ENCODE peak calls at places on chromosome 15, in four cellular contexts. U is spleen; J is H1; E is CD8-positive, alpha-beta T cell. H is an unnamed sample. For H3K4me1, the result is how much of the 10 kb centered on the place peaks cover.

GRCh38 chr15:46460426-46460825 is 825.6 kb downstream of the SQOR start:
- DNase-seq in E (no peak), J (no peak), U (no peak), H (no peak)

GRCh38 chr15:72358532-72359180 is 17.2 kb downstream of the HEXA start:
- DNase-seq in E (no peak), U (peak), J (no peak), H (no peak)

GRCh38 chr15:90009301-90010063 is 8.4 kb downstream of the ZNF710 start:
- DNase-seq in E (no peak), J (no peak), U (peak), H (no peak)

GRCh38 chr15:79240036-79240435 is 42.5 kb upstream of the ANKRD34C start:
- DNase-seq in E (no peak), U (no peak), J (no peak), H (no peak)

GRCh38 chr15:36501063-36501678 is 78.3 kb upstream of the CDIN1 start:
- DNase-seq in J (no peak), U (no peak), E (no peak), H (no peak)

GRCh38 chr15:43749690-43750345 is 3.6 kb downstream of the PDIA3 start:
- DNase-seq in U (peak), J (no peak), E (peak), H (peak)

GRCh38 chr15:73052679-73053397 is 575 bp downstream of the NEO1 start:
- DNase-seq in E (peak), U (peak), J (no peak), H (peak)

GRCh38 chr15:90903733-90904536 is 833 bp downstream of the MAN2A2 start:
- DNase-seq in U (peak), J (no peak), E (no peak), H (no peak)

GRCh38 chr15:52427804-52428203 is 100.9 kb downstream of the MYO5A start:
- DNase-seq in E (no peak), J (no peak), U (no peak), H (no peak)

GRCh38 chr15:101324513-101325177 is 29.6 kb upstream of the SNRPA1 start:
- DNase-seq in E (no peak), U (peak), J (no peak), H (no peak)

GRCh38 chr15:43292375-43293078 is 25.8 kb upstream of the TGM5 start:
- DNase-seq in E (no peak), J (no peak), U (no peak), H (no peak)

GRCh38 chr15:86231864-86232801 is 152.5 kb downstream of the AGBL1 start:
- DNase-seq in J (no peak), E (peak), U (no peak), H (no peak)
- H3K4me3 ChIP-seq in J (no peak), E (no peak), U (no peak), H (no peak)

GRCh38 chr15:41930867-41931222 is 37.0 kb upstream of the SPTBN5 start:
- DNase-seq in U (no peak), J (no peak), E (no peak), H (no peak)

GRCh38 chr15:41932101-41932500 is 38.2 kb upstream of the SPTBN5 start:
- DNase-seq in E (no peak), J (no peak), U (no peak), H (no peak)

GRCh38 chr15:41932511-41932910 is 38.7 kb upstream of the SPTBN5 start:
- DNase-seq in E (no peak), U (no peak), J (no peak), H (no peak)

GRCh38 chr15:41928637-41929620 is 35.1 kb upstream of the SPTBN5 start:
- DNase-seq in U (peak), E (no peak), J (no peak), H (no peak)

GRCh38 chr15:41930221-41930866 is 36.5 kb upstream of the SPTBN5 start:
- DNase-seq in E (no peak), J (no peak), U (no peak), H (no peak)
- H3K4me1 ChIP-seq in E (under half), J (under half), U (half or more), H (under half)

GRCh38 chr15:91942676-91943417 is 89.3 kb downstream of the SLCO3A1 start:
- DNase-seq in E (peak), J (no peak), U (no peak), H (peak)
- H3K4me3 ChIP-seq in E (no peak), J (no peak), U (no peak), H (no peak)

GRCh38 chr15:74220475-74221248 is 15.5 kb upstream of the CCDC33 start:
- DNase-seq in E (no peak), J (no peak), U (no peak), H (no peak)
- H3K4me1 ChIP-seq in E (under half), J (under half), U (under half), H (under half)

GRCh38 chr15:93051236-93052089 is 37.5 kb downstream of the RGMA start:
- DNase-seq in E (no peak), J (no peak), U (no peak), H (no peak)

GRCh38 chr15:93050648-93051047 is 38.4 kb downstream of the RGMA start:
- DNase-seq in J (no peak), U (no peak), E (no peak), H (no peak)

GRCh38 chr15:93055211-93055763 is 33.7 kb downstream of the RGMA start:
- DNase-seq in U (no peak), E (no peak), J (no peak), H (no peak)

GRCh38 chr15:93049914-93050534 is 39.0 kb downstream of the RGMA start:
- DNase-seq in E (no peak), J (no peak), U (no peak), H (no peak)

DNA sequence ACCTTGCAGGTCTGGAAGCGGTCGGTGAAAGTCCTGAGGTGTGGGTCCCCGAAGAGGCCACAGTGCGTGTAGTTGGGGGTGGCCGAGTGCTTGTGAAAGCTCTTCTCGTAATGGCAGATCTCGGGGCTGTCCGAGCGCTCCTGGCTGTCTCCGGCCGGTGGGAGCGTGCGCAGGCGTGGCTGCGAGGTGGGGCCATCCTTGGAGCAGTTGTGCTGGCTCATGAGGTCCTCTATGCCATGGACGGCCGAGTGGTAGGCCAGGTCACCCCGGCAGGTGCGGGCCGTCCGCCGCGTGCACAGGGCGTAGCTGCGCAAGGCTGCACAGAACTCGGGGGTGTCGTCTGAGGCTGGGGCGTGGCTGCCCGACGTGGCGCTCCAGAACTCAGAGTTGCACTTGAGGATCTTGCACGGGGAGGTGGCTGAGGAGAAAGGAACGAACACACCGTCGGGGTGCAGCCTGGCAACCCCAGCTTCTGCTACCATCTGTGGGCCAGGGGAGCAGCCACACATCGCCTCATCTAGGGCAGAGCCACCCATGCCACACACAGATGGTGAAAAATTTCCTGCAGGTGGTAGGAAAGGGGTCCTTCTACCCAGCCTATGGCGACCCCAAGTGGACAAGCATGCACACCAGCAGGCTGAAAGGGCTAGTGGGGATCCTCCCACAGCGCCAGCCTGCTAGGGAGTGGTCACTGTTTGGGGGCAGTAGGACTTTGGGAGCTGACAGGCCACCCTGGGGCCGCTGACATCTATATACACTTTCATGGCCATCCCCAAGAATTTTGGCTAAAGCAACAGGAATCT is 36.7 kb downstream of the RGMA start:
- DNase-seq in U (no peak), E (no peak), J (no peak), H (no peak)
- H3K4me3 ChIP-seq in U (no peak), E (no peak), J (no peak), H (no peak)

DNA sequence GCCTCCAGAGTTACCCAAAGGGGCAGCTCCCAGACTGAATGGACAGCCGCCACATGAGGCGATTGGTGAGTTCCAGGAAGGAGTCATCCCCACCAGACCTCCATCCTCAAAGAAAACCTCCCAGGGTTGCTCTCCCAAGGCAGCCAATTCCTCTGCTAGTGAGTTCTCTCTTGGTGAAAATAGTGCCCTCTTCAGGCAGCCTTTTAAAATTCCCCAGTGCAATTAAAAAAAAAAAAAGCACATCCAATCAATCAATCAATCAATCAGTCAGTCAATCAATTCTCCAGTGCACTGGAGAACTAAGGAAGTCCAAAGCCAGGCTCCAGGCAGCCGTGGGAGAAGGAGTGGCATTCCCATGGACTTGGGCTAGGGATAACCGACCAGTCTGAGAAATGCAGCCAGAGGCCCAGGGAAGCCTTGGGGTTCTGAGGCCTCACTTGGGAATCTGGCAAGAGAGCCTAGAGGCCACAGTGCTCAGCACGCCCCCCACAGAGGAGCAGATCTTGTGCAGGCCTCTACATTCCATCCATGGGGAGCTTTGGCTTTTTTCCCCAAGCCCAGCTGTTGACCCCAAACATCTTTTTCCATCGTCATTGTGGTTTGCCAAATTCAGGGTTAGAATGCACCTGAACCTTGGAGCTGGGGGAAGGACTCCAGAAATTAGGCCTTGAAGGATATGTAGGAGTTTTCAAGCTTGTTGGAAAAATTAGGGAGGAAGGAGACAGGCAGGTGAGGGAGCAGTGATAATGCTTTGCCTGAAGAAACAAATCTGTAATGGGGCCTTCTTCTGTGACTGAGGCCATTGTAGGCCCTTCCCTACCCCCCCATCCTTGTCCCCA is 4.8 kb downstream of the PAQR5 start:
- DNase-seq in E (no peak), J (no peak), U (no peak), H (no peak)
- H3K4me1 ChIP-seq in E (under half), J (under half), U (under half), H (under half)

H was measured in effector memory CD4-positive, alpha-beta T cell.